ENCODE peak calls at places on chromosomes 5 and 9, in nine cellular contexts. J, D, V, X, C, U, L, Z and B are unnamed samples.

GRCh38 chr5:36701085-36701691 is 94.8 kb downstream of the SLC1A3 start:
- DNase-seq in V (peak; percentile 67), X (peak; percentile 62), L (no peak), D (peak; percentile 30), J (no peak), C (no peak), U (no peak), Z (no peak), B (no peak)

GRCh38 chr9:125893277-125893676 is 146.1 kb downstream of the PBX3 start:
- DNase-seq in V (no peak), J (no peak), C (no peak), L (no peak), Z (no peak), D (no peak), U (no peak), X (no peak), B (no peak)

GRCh38 chr9:33840381-33840780 is 23.4 kb downstream of the UBE2R2 start:
- DNase-seq in Z (no peak), C (no peak), J (peak; percentile 32), V (no peak), U (no peak), L (peak; percentile 49), X (no peak), D (no peak), B (no peak)

GRCh38 chr5:2141254-2142000 is 258.7 kb upstream of the IRX4 start:
- DNase-seq in X (no peak), C (no peak), L (no peak), J (no peak), Z (no peak), V (no peak), U (no peak), D (no peak), B (no peak)

GRCh38 chr5:58224661-58225060 is 235.2 kb downstream of the PLK2 start:
- DNase-seq in V (no peak), D (no peak), X (no peak), Z (no peak), U (no peak), C (no peak), J (no peak), L (no peak), B (no peak)

GRCh38 chr9:72524820-72525539 is 3.6 kb downstream of the TMC1 start:
- DNase-seq in L (peak; percentile 98), D (no peak), U (no peak), V (no peak), X (peak; percentile 92), C (peak; percentile 67), J (peak; percentile 100), Z (peak; percentile 99), B (peak; percentile 54)

GRCh38 chr5:158522001-158522400 is 577.7 kb downstream of the EBF1 start:
- DNase-seq in V (no peak), X (peak; percentile 70), C (no peak), Z (no peak), J (peak; percentile 10), L (peak; percentile 80), U (no peak), D (no peak), B (no peak)

GRCh38 chr9:16871358-16872151 is 1.1 kb upstream of the BNC2 start:
- DNase-seq in Z (peak; percentile 17), J (peak; percentile 88), C (peak; percentile 83), D (no peak), L (peak; percentile 82), V (no peak), U (no peak), X (peak; percentile 87), B (peak; percentile 12)

GRCh38 chr9:4297151-4297794 is 2.6 kb downstream of the GLIS3 start:
- DNase-seq in V (no peak), X (peak; percentile 90), U (no peak), C (peak; percentile 89), L (peak; percentile 94), Z (no peak), J (peak; percentile 87), D (peak; percentile 37), B (peak; percentile 87)

GRCh38 chr9:88605500-88606172 is 70.7 kb downstream of the NXNL2 start:
- DNase-seq in V (no peak), X (peak; percentile 56), U (no peak), L (peak; percentile 45), C (no peak), J (peak; percentile 54), Z (no peak), D (no peak), B (peak; percentile 17)

GRCh38 chr5:51471642-51472041 is 88.4 kb downstream of the ISL1 start:
- DNase-seq in X (no peak), L (no peak), V (no peak), J (no peak), U (no peak), D (no peak), C (no peak), Z (no peak), B (no peak)

GRCh38 chr5:54643679-54644078 is 126.1 kb downstream of the SNX18 start:
- DNase-seq in L (peak; percentile 95), C (no peak), J (peak; percentile 87), V (no peak), D (no peak), Z (peak; percentile 84), U (no peak), X (peak; percentile 88), B (peak; percentile 88)

GRCh38 chr5:54649041-54649504 is 131.5 kb downstream of the SNX18 start:
- DNase-seq in U (no peak), C (no peak), V (no peak), J (no peak), X (no peak), D (no peak), L (no peak), Z (no peak), B (no peak)

GRCh38 chr5:54644226-54644625 is 126.7 kb downstream of the SNX18 start:
- DNase-seq in L (peak; percentile 90), V (no peak), C (no peak), U (no peak), Z (peak; percentile 97), D (no peak), X (peak; percentile 63), J (peak; percentile 94), B (no peak)

GRCh38 chr5:54645888-54646284 is 128.3 kb downstream of the SNX18 start:
- DNase-seq in X (peak; percentile 67), D (no peak), V (no peak), Z (no peak), C (no peak), J (no peak), U (no peak), L (peak; percentile 5), B (no peak)

DNA sequence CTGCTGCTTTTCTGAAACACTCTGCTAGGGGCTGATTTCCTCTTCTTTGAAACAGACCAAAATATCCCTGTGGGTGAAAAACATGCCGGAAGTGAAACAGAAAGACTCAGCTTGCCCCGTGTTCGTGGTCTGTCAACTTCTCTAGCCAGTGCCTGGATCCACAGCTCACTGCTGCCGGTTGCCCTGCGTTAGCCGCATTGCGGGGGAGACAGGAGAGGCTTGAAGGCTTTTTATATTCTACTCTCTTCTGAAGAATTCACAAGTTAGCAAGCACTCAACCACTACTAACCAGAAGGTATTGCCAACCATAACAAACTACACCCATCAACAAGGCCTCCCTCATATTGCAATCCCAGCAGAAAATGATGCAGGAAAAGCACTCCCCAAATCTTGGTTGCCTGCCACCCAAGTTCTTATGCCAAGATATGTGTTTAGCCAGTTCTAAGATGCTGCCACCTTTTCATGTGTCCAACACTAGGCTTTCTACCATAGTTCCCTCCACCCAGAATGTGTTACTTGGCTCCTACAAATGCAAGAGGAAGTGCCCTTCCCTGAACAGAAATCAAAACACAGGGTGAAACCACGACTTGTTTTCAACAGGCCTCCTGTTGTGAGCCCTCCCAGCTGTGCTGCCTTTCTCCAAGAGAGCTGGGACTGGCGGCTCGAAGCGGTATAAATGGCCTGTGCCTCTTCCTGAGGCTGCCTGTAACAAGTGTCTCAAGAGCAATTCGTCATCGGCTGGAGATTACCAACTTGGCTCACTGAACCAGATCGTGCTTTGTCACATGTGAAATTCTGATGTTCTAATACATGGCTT is 128.9 kb downstream of the SNX18 start:
- DNase-seq in Z (no peak), V (peak; percentile 91), D (peak; percentile 83), L (peak; percentile 73), J (peak; percentile 81), X (peak; percentile 94), C (peak; percentile 81), U (peak; percentile 3), B (peak; percentile 96)
- H3K27ac ChIP-seq in Z (no peak overlapping the region), V (peak overlapping the region; percentile 98), D (peak overlapping the region; percentile 76), L (peak overlapping the region; percentile 50), J (peak overlapping the region; percentile 96), X (peak overlapping the region; percentile 61), C (no peak overlapping the region), U (peak overlapping the region; percentile 72), B (peak overlapping the region; percentile 75)

DNA sequence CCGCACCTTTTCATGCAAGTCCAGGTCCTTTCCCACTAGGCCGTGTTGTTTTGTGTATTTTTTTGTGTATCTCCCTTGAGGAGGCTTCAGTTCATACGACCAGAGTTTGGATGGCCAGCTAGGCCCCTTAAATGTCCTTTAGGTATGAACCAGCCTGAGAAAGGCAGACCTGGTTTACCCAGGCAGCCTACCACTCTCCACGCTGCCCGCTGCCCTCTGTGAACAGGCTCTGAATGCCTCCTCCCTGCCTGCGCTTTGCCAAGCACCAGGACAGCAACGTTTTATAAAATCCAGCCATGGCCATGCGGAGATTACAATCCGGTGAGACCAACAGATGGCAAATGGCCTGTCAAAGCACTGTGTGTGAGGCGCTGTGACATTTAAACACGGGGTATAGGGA is 626 bp upstream of the CLTB start:
- DNase-seq in C (no peak), X (no peak), J (no peak), V (no peak), L (no peak), D (no peak), U (no peak), Z (no peak), B (no peak)
- H3K4me1 ChIP-seq in C (peaks cover 3% of the 10 kb centered on the region), X (peaks cover 10% of the 10 kb centered on the region), J (peaks cover 11% of the 10 kb centered on the region), V (peaks cover 19% of the 10 kb centered on the region), L (peaks cover 33% of the 10 kb centered on the region), D (peaks cover 41% of the 10 kb centered on the region), U (peaks cover 31% of the 10 kb centered on the region), Z (peaks cover 52% of the 10 kb centered on the region), B (peaks cover 6% of the 10 kb centered on the region)

DNA sequence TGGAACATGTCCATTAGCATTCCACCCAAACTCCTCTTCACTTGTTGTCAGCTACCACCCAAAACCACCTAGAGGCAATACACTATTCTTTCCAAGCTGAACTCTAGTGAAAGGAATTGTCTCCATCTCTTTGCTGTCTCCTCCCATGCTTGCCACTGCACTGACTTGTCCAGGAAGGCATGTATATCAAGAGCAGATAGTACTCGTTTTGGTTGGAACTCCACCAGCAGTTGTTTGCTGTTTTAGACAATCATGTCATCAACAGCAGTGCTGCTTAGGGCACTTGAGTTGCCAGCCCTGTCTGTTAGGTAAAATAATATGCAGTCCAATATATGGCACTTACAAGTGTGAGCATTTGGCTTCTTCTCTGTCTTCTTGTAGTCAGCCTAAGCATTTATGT is 80.0 kb upstream of the SAP30L start:
- DNase-seq in D (no peak), V (no peak), Z (no peak), U (no peak), J (peak; percentile 58), X (peak; percentile 53), C (no peak), L (peak; percentile 44), B (no peak)
- H3K27ac ChIP-seq in D (no peak overlapping the region), V (no peak overlapping the region), Z (no peak overlapping the region), U (no peak overlapping the region), J (peak overlapping the region; percentile 5), X (no peak overlapping the region), C (no peak overlapping the region), L (peak overlapping the region; percentile 86), B (no peak overlapping the region)

DNA sequence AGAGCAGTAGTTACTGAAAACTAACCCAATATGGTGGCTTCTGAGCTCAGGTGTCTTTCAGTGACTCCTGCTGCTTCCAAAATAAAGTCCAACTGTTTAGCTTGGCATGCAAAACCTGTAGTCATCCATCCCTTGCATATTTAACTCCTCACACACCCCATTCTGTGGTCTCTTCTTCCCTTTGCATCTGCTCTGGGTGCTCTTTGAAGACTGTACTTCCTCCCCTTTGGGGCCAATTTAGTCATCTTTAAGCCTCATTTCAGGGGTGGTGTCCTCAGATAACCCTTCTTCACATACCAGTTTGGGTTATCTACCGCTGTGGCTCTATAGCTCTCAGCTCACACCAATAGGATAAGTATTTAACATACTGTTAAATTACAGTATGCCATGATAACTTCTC is 209.9 kb upstream of the DMRT1 start:
- DNase-seq in C (no peak), L (peak; percentile 17), Z (peak; percentile 71), V (no peak), X (no peak), J (peak; percentile 44), U (no peak), D (no peak), B (no peak)
- H3K4me1 ChIP-seq in C (no peaks in the 10 kb centered on the region), L (peaks cover 6% of the 10 kb centered on the region), Z (peaks cover 14% of the 10 kb centered on the region), V (peaks cover 9% of the 10 kb centered on the region), X (peaks cover 16% of the 10 kb centered on the region), J (peaks cover 13% of the 10 kb centered on the region), U (peaks cover 8% of the 10 kb centered on the region), D (no peaks in the 10 kb centered on the region), B (no peaks in the 10 kb centered on the region)